ENCODE peak calls at places on chromosomes 6 and 20, in eight cellular contexts. M is dorsolateral prefrontal cortex, G is GM12864, X is HepG2, Y is AG10803, R is AG04450, F is tibial artery, N is colonic mucosa. E is an unnamed sample.

GRCh38 chr20:22825546-22825945 is 209.6 kb upstream of the SSTR4 start:
- DNase-seq in M (no peak), G (no peak), X (no peak), Y (no peak), R (no peak), F (no peak), N (no peak), E (peak)

GRCh38 chr20:5835870-5836269 is 85.7 kb downstream of the SHLD1 start:
- DNase-seq in M (no peak), G (no peak), X (no peak), Y (peak), R (no peak), F (no peak), N (no peak), E (peak)

GRCh38 chr6:119655124-119655523 is 305.6 kb upstream of the MAN1A1 start:
- DNase-seq in M (no peak), G (no peak), X (no peak), Y (no peak), R (no peak), F (no peak), N (no peak), E (no peak)

GRCh38 chr20:24933266-24933908 is 15.7 kb upstream of the CST7 start:
- DNase-seq in M (no peak), G (no peak), X (no peak), Y (no peak), R (no peak), F (no peak), N (peak), E (no peak)

GRCh38 chr6:9999806-10000205 is 415.1 kb downstream of the TFAP2A start:
- DNase-seq in M (no peak), G (no peak), X (no peak), Y (no peak), R (no peak), F (no peak), N (no peak), E (no peak)

GRCh38 chr6:135052939-135053338 is 1.7 kb downstream of the HBS1L start:
- DNase-seq in M (no peak), G (no peak), X (no peak), Y (no peak), R (no peak), F (no peak), N (no peak), E (no peak)

GRCh38 chr20:35615667-35616464 is at the start of gene SPAG4:
- DNase-seq in M (peak), G (no peak), X (no peak), Y (no peak), R (no peak), F (peak), N (peak), E (no peak)

GRCh38 chr6:44983467-44984365 is 344.4 kb upstream of the RUNX2 start:
- DNase-seq in M (no peak), G (no peak), X (peak), Y (no peak), R (no peak), F (no peak), N (no peak), E (no peak)

GRCh38 chr6:25369450-25370086 is 90.4 kb downstream of the CARMIL1 start:
- DNase-seq in M (no peak), G (no peak), X (peak), Y (peak), R (no peak), F (no peak), N (peak), E (no peak)

GRCh38 chr20:39069976-39070375 is 107.8 kb downstream of the DHX35 start:
- DNase-seq in M (no peak), G (no peak), X (no peak), Y (peak), R (no peak), F (no peak), N (no peak), E (no peak)

GRCh38 chr6:156886409-156886808 is 109.2 kb downstream of the ARID1B start:
- DNase-seq in M (no peak), G (peak), X (no peak), Y (no peak), R (no peak), F (no peak), N (no peak), E (peak)

GRCh38 chr6:34154668-34155447 is 9.0 kb upstream of the GRM4 start:
- DNase-seq in M (peak), G (no peak), X (no peak), Y (peak), R (no peak), F (peak), N (peak), E (peak)

GRCh38 chr20:25072226-25072811 is 9.6 kb downstream of the VSX1 start:
- DNase-seq in M (no peak), G (no peak), X (no peak), Y (no peak), R (no peak), F (no peak), N (peak), E (peak)

GRCh38 chr6:51394061-51394460 is 575.4 kb downstream of the TFAP2B start:
- DNase-seq in M (no peak), G (no peak), X (peak), Y (no peak), R (no peak), F (no peak), N (no peak), E (no peak)

GRCh38 chr6:132788658-132789397 is 9.6 kb downstream of the SLC18B1 start:
- DNase-seq in M (no peak), G (no peak), X (no peak), Y (no peak), R (no peak), F (no peak), N (no peak), E (no peak)

GRCh38 chr6:37279366-37280134 is 21.6 kb upstream of the TMEM217 start:
- DNase-seq in M (no peak), G (no peak), X (no peak), Y (peak), R (no peak), F (peak), N (no peak), E (peak)

GRCh38 chr6:41422156-41422555 is 86.7 kb downstream of the NCR2 start:
- DNase-seq in M (no peak), G (no peak), X (no peak), Y (no peak), R (no peak), F (no peak), N (no peak), E (no peak)

GRCh38 chr6:43488667-43489276 is 11.4 kb downstream of the TJAP1 start:
- DNase-seq in M (no peak), G (no peak), X (peak), Y (peak), R (no peak), F (no peak), N (no peak), E (peak)

GRCh38 chr6:111808493-111808892 is 64.8 kb downstream of the FYN start:
- DNase-seq in M (no peak), G (no peak), X (no peak), Y (no peak), R (no peak), F (no peak), N (no peak), E (no peak)

GRCh38 chr6:38861957-38862401 is 146.9 kb downstream of the DNAH8 start:
- DNase-seq in M (no peak), G (no peak), X (no peak), Y (no peak), R (no peak), F (no peak), N (no peak), E (no peak)

GRCh38 chr6:168166627-168167026 is 87.6 kb upstream of the FRMD1 start:
- DNase-seq in M (no peak), G (no peak), X (no peak), Y (no peak), R (no peak), F (no peak), N (peak), E (no peak)

GRCh38 chr20:1881240-1881835 is 13.9 kb upstream of the SIRPA start:
- DNase-seq in M (no peak), G (no peak), X (no peak), Y (no peak), R (no peak), F (no peak), N (no peak), E (no peak)

GRCh38 chr20:17304785-17305184 is 77.9 kb downstream of the PCSK2 start:
- DNase-seq in M (no peak), G (no peak), X (no peak), Y (no peak), R (no peak), F (no peak), N (no peak), E (no peak)

GRCh38 chr6:13863699-13864155 is 49.4 kb upstream of the MCUR1 start:
- DNase-seq in M (no peak), G (no peak), X (peak), Y (no peak), R (no peak), F (no peak), N (no peak), E (no peak)

GRCh38 chr6:18241208-18241836 is 23.0 kb downstream of the DEK start:
- DNase-seq in M (no peak), G (no peak), X (peak), Y (peak), R (no peak), F (no peak), N (no peak), E (peak)

GRCh38 chr20:50068041-50068651 is 44.8 kb downstream of the UBE2V1 start:
- DNase-seq in M (no peak), G (no peak), X (no peak), Y (no peak), R (no peak), F (no peak), N (no peak), E (no peak)

GRCh38 chr20:46407671-46407996 is 1.2 kb upstream of the ELMO2 start:
- DNase-seq in M (no peak), G (no peak), X (no peak), Y (no peak), R (no peak), F (no peak), N (no peak), E (no peak)

GRCh38 chr6:49913656-49914055 is 47.3 kb upstream of the CRISP1 start:
- DNase-seq in M (no peak), G (no peak), X (no peak), Y (no peak), R (no peak), F (no peak), N (no peak), E (no peak)

GRCh38 chr6:152110878-152111820 is 303.7 kb downstream of the ESR1 start:
- DNase-seq in M (no peak), G (no peak), X (no peak), Y (peak), R (no peak), F (peak), N (no peak), E (peak)

GRCh38 chr20:37804584-37805566 is 98.1 kb upstream of the VSTM2L start:
- DNase-seq in M (peak), G (peak), X (no peak), Y (no peak), R (no peak), F (no peak), N (no peak), E (peak)

GRCh38 chr20:51542033-51542893 is at the start of gene NFATC2:
- DNase-seq in M (no peak), G (no peak), X (peak), Y (no peak), R (no peak), F (no peak), N (peak), E (no peak)

GRCh38 chr6:41769376-41769775 is 10.3 kb downstream of the FRS3 start:
- DNase-seq in M (no peak), G (no peak), X (no peak), Y (no peak), R (no peak), F (no peak), N (no peak), E (no peak)

GRCh38 chr6:156809034-156809433 is 31.9 kb downstream of the ARID1B start:
- DNase-seq in M (no peak), G (peak), X (no peak), Y (peak), R (no peak), F (no peak), N (no peak), E (peak)

GRCh38 chr6:34795836-34796425 is 4.0 kb downstream of the BLTP3A start:
- DNase-seq in M (no peak), G (no peak), X (peak), Y (peak), R (no peak), F (no peak), N (no peak), E (peak)

GRCh38 chr20:23230766-23231385 is 119.7 kb upstream of the NXT1 start:
- DNase-seq in M (no peak), G (no peak), X (no peak), Y (no peak), R (no peak), F (no peak), N (no peak), E (no peak)

GRCh38 chr6:143346004-143346403 is 104.5 kb downstream of the ADAT2 start:
- DNase-seq in M (no peak), G (no peak), X (no peak), Y (peak), R (no peak), F (no peak), N (no peak), E (no peak)

DNA sequence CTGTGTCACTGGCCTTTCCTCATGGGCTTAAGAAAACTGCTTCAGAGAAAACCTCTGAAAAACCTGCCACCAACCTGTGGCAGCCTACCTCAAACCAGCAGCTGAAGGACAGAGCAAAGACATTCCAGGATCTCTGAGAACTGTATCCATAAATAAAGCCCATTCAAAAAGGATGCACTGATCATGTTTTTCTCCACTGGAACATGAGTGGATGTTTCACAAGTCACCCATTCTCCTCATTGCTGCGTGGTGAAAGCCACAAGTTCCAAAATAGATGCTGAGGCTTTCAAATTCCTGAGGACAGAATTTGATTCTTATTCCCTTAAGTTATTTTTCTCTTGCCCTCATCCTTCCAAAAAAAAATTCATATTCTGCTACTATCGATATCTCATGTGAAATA is 280.6 kb downstream of the KHDC1L start:
- DNase-seq in M (no peak), G (no peak), X (no peak), Y (peak), R (no peak), F (no peak), N (no peak), E (no peak)
- H3K4me3 ChIP-seq in M (no peak), G (no peak), X (no peak), Y (no peak), R (no peak), F (no peak), N (no peak), E (no peak)

DNA sequence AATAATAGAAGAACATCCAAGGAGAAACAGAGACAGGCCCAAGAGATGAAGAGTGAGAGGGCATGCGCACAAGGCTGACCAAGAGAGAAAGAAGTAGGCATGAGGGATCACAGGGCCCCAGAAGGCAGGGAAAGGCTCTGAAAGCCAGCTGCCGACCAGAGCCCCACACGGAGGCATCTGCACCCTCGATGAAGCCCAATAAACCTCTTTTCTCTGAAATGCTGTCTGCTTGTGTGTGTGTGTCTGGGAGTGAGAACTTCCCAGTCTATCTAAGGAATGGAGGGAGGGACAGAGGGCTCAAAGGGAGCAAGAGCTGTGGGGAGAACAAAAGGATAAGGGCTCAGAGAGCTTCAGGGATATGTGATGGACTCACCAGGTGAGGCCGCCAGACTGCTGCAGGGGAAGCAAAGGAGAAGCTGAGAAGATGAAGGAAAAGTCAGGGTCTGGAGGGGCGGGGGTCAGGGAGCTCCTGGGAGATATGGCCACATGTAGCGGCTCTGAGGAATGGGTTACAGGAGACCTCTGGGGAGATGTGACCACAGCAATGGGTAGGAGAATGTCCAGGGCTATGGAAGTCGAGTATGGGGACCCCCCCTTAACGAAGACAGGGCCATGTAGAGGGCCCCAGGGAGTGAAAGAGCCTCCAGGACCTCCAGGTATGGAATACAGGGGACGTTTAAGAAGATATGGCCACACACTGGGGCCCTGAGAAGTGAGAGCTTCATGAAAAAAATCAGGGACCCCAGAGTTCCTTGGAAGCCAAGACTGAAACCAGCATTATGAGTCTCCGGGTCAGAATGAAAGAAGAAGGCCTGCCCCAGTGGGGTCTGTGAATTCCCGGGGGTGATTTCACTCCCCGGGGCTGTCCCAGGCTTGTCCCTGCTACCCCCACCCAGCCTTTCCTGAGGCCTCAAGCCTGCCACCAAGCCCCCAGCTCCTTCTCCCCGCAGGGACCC is 981 bp upstream of the TNF start:
- DNase-seq in M (no peak), G (no peak), X (no peak), Y (no peak), R (no peak), F (no peak), N (no peak), E (no peak)
- TF ChIP-seq CTCF in M (no peak), G (peak), X (peak), Y (no peak), R (no peak), F (no peak), N (no peak), E (no peak)

GRCh38 chr6:128121610-128122009 is 220.8 kb upstream of the THEMIS start:
- DNase-seq in M (no peak), G (no peak), X (no peak), Y (no peak), R (no peak), F (no peak), N (no peak), E (no peak)
- H3K4me3 ChIP-seq in M (no peak), G (no peak), X (no peak), Y (no peak), R (no peak), F (no peak), N (no peak), E (no peak)

DNA sequence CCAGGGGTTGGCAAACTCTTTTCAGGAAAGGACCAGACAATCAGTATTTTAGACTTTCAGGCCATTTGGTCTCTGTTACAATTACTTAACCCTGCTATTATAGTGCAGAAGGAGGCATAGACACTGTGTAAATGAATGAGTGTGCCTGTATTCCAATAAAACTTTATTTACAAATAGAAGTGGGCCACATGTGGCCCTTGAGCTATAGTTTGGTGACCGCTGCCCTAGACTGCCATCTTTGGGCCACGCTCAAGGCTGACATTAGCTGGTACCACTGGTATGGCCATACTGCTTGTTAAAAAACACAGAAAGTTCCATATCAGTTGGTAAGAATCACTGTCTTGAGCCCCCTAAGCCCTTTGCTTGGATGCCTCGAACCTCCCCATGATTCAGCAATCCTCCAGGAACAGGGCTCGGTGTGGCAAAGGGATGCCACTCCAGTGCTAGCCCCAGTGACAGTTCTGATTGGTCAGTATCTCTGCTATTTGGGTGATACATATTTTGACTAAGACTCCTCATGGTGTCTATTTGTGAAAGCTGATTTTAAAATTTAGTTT is 23.3 kb upstream of the SNRNP48 start:
- DNase-seq in M (no peak), G (no peak), X (no peak), Y (no peak), R (no peak), F (no peak), N (no peak), E (no peak)
- TF ChIP-seq CTCF in M (no peak), G (no peak), X (peak), Y (no peak), R (no peak), F (no peak), N (no peak), E (no peak)

GRCh38 chr20:31870703-31871601 is 518 bp downstream of the TTLL9 start:
- DNase-seq in M (no peak), G (no peak), X (no peak), Y (no peak), R (no peak), F (no peak), N (no peak), E (no peak)
- H3K4me3 ChIP-seq in M (peak), G (peak), X (peak), Y (no peak), R (no peak), F (peak), N (peak), E (peak)

GRCh38 chr6:3885262-3886036 is 36.3 kb downstream of the FAM50B start:
- DNase-seq in M (no peak), G (no peak), X (peak), Y (no peak), R (no peak), F (no peak), N (no peak), E (no peak)
- TF ChIP-seq CTCF in M (no peak), G (peak), X (peak), Y (peak), R (peak), F (no peak), N (no peak), E (peak)

GRCh38 chr6:7591770-7592169 is 1.8 kb downstream of the SNRNP48 start:
- DNase-seq in M (no peak), G (no peak), X (no peak), Y (no peak), R (no peak), F (no peak), N (no peak), E (no peak)

GRCh38 chr6:7589949-7590917 is at the start of gene SNRNP48:
- DNase-seq in M (peak), G (peak), X (peak), Y (peak), R (peak), F (peak), N (peak), E (peak)

GRCh38 chr6:7590918-7591302 is 912 bp downstream of the SNRNP48 start:
- DNase-seq in M (no peak), G (no peak), X (peak), Y (peak), R (no peak), F (no peak), N (peak), E (peak)

GRCh38 chr6:7587631-7588100 is 2.3 kb upstream of the SNRNP48 start:
- DNase-seq in M (no peak), G (no peak), X (no peak), Y (peak), R (no peak), F (no peak), N (peak), E (peak)

DNA sequence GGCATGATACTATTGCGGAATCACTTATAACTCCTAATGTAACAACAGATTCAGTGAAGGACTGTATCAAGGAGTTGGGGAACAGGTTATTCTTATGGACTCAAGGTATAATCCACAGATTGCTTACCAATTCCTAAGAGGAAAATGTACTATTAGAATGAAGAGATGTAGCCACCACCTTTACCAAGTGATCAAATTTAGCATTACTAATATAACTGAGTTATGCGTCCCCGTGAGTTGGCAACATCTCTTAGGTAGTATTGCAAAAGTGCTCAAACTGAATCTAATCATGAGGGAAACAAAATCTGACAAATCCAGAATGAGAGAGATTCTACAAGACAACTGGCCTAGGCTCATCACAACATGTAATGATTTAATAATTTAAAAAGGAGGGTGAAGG is 777 bp upstream of the SNRNP48 start:
- DNase-seq in M (no peak), G (no peak), X (no peak), Y (no peak), R (no peak), F (no peak), N (no peak), E (peak)
- H3K4me3 ChIP-seq in M (no peak), G (no peak), X (no peak), Y (no peak), R (no peak), F (peak), N (no peak), E (no peak)

E was measured in cardiac fibroblast.